ENCODE peak calls at places on chromosomes 5 and 9, in eight cellular contexts. S is mesendoderm; D is activated CD8-positive, alpha-beta memory T cell treated with anti-CD3 and anti-CD28 coated beads for 48 hours; Q is NCI-H1092 treated with DMSO at 0.1 percent for 48 hours; W is EH; I is ureter; B is A172; T is HS-5. M is an unnamed sample.

GRCh38 chr9:115162946-115163345 is 45.0 kb upstream of the TNC start:
- DNase-seq in S (no peak), D (no peak), Q (no peak), W (peak; percentile 54), I (no peak), B (no peak), T (no peak), M (no peak)

GRCh38 chr5:61817472-61818326 is 485.6 kb downstream of the ZSWIM6 start:
- DNase-seq in S (peak; percentile 68), D (no peak), Q (peak; percentile 27), W (peak; percentile 60), I (no peak), B (peak; percentile 34), T (peak; percentile 18), M (no peak)

GRCh38 chr9:8857330-8858249 is 1058.0 kb upstream of the DMAC1 start:
- DNase-seq in S (peak; percentile 88), D (no peak), Q (peak; percentile 74), W (peak; percentile 3), I (peak; percentile 61), B (no peak), T (no peak), M (peak; percentile 29)

GRCh38 chr5:163880307-163880706 is 374.9 kb downstream of the MAT2B start:
- DNase-seq in S (no peak), D (no peak), Q (no peak), W (peak; percentile 30), I (no peak), B (no peak), T (no peak), M (no peak)

GRCh38 chr9:34252670-34253459 is 74.0 kb downstream of the UBAP1 start:
- DNase-seq in S (peak; percentile 75), D (peak; percentile 27), Q (no peak), W (peak; percentile 62), I (no peak), B (peak; percentile 88), T (peak; percentile 25), M (peak; percentile 89)

GRCh38 chr9:137437691-137438590 is 3.2 kb downstream of the ENTPD8 start:
- DNase-seq in S (no peak), D (no peak), Q (no peak), W (no peak), I (no peak), B (no peak), T (no peak), M (no peak)

GRCh38 chr9:85630676-85631075 is 111.1 kb downstream of the AGTPBP1 start:
- DNase-seq in S (peak; percentile 83), D (no peak), Q (no peak), W (no peak), I (no peak), B (no peak), T (no peak), M (no peak)

GRCh38 chr9:7481570-7481969 is 318.0 kb downstream of the DMAC1 start:
- DNase-seq in S (no peak), D (no peak), Q (no peak), W (no peak), I (no peak), B (no peak), T (no peak), M (no peak)

GRCh38 chr9:116646661-116647514 is 40.2 kb upstream of the TRIM32 start:
- DNase-seq in S (peak; percentile 68), D (no peak), Q (peak; percentile 3), W (peak; percentile 70), I (no peak), B (peak; percentile 47), T (peak; percentile 14), M (no peak)

GRCh38 chr9:78811562-78812276 is 514.8 kb downstream of the PSAT1 start:
- DNase-seq in S (peak; percentile 2), D (no peak), Q (no peak), W (peak; percentile 81), I (no peak), B (peak; percentile 87), T (no peak), M (no peak)

GRCh38 chr5:176192094-176192721 is 46.0 kb upstream of the SIMC1 start:
- DNase-seq in S (no peak), D (no peak), Q (no peak), W (no peak), I (no peak), B (no peak), T (no peak), M (no peak)

GRCh38 chr5:73039082-73039481 is 81.3 kb upstream of the TMEM171 start:
- DNase-seq in S (peak; percentile 97), D (no peak), Q (no peak), W (peak; percentile 45), I (no peak), B (peak; percentile 15), T (no peak), M (no peak)

GRCh38 chr9:6488395-6488794 is 75.4 kb downstream of the UHRF2 start:
- DNase-seq in S (peak; percentile 47), D (no peak), Q (no peak), W (no peak), I (no peak), B (no peak), T (no peak), M (no peak)

GRCh38 chr9:70390922-70391321 is 23.5 kb downstream of the KLF9 start:
- DNase-seq in S (peak; percentile 8), D (no peak), Q (no peak), W (peak; percentile 68), I (no peak), B (no peak), T (no peak), M (no peak)

GRCh38 chr5:1319436-1320343 is 24.8 kb upstream of the TERT start:
- DNase-seq in S (no peak), D (no peak), Q (no peak), W (no peak), I (no peak), B (no peak), T (no peak), M (no peak)

GRCh38 chr9:123657099-123657498 is 272.8 kb downstream of the DENND1A start:
- DNase-seq in S (peak; percentile 13), D (no peak), Q (no peak), W (no peak), I (no peak), B (no peak), T (no peak), M (no peak)

GRCh38 chr9:125332527-125332926 is 70.9 kb downstream of the GAPVD1 start:
- DNase-seq in S (no peak), D (peak; percentile 1), Q (no peak), W (no peak), I (no peak), B (no peak), T (no peak), M (no peak)

M was measured in H1.